ENCODE peak calls at places on chromosomes 11 and 22, in seven cellular contexts. Q is astrocyte of the spinal cord; M is fibroblast of the aortic adventitia; P is foreskin fibroblast; O is HFF-Myc; U is colonic mucosa; X is CD8-positive, alpha-beta T cell. Z is an unnamed sample.
A peak's percentile ranks its signal among the peaks of the same experiment; 100 is the strongest.

GRCh38 chr11:119108151-119108856 is 1.2 kb downstream of the C2CD2L start:
- DNase-seq in Q (no peak), M (peak; percentile 35), P (no peak), O (no peak), U (peak; percentile 72), X (peak; percentile 39), Z (no peak)

GRCh38 chr11:67546852-67547251 is 23.6 kb upstream of the CABP2 start:
- DNase-seq in Q (no peak), M (no peak), P (no peak), O (no peak), U (no peak), X (no peak), Z (no peak)

GRCh38 chr11:125945011-125945796 is 640 bp upstream of the VSIG10L2 start:
- DNase-seq in Q (no peak), M (no peak), P (no peak), O (no peak), U (no peak), X (no peak), Z (no peak)

GRCh38 chr22:30506507-30506968 is 1.0 kb upstream of the SEC14L4 start:
- DNase-seq in Q (no peak), M (no peak), P (no peak), O (no peak), U (no peak), X (no peak), Z (no peak)

GRCh38 chr11:2807276-2807681 is 78.3 kb downstream of the CDKN1C start:
- DNase-seq in Q (peak; percentile 15), M (peak; percentile 32), P (no peak), O (no peak), U (peak; percentile 75), X (no peak), Z (peak; percentile 8)

GRCh38 chr11:79122759-79123158 is 318.1 kb downstream of the TENM4 start:
- DNase-seq in Q (no peak), M (no peak), P (no peak), O (no peak), U (no peak), X (no peak), Z (no peak)

GRCh38 chr11:70405679-70406395 is 7.5 kb downstream of the CTTN start:
- DNase-seq in Q (no peak), M (no peak), P (no peak), O (no peak), U (no peak), X (no peak), Z (no peak)

GRCh38 chr11:132980721-132981120 is 551.6 kb downstream of the OPCML start:
- DNase-seq in Q (no peak), M (no peak), P (no peak), O (no peak), U (no peak), X (no peak), Z (no peak)

GRCh38 chr11:69396948-69397307 is 84.5 kb upstream of the LINC01488 start:
- DNase-seq in Q (no peak), M (no peak), P (no peak), O (no peak), U (no peak), X (no peak), Z (no peak)

GRCh38 chr11:3203221-3204043 is 15.2 kb downstream of the MRGPRG start:
- DNase-seq in Q (no peak), M (no peak), P (peak; percentile 4), O (no peak), U (no peak), X (no peak), Z (no peak)

GRCh38 chr11:79045811-79046304 is 395.0 kb downstream of the TENM4 start:
- DNase-seq in Q (peak; percentile 43), M (no peak), P (peak; percentile 50), O (peak; percentile 88), U (no peak), X (no peak), Z (no peak)

GRCh38 chr22:37631448-37632173 is 7.9 kb upstream of the SH3BP1 start:
- DNase-seq in Q (no peak), M (no peak), P (no peak), O (no peak), U (no peak), X (no peak), Z (no peak)

GRCh38 chr11:70048279-70049024 is 29.7 kb upstream of the ANO1 start:
- DNase-seq in Q (no peak), M (no peak), P (no peak), O (no peak), U (peak; percentile 24), X (no peak), Z (no peak)

GRCh38 chr22:39943366-39943765 is 16.8 kb upstream of the TMA7B start:
- DNase-seq in Q (no peak), M (no peak), P (no peak), O (no peak), U (no peak), X (peak; percentile 52), Z (no peak)

GRCh38 chr11:66106786-66107599 is 36.9 kb downstream of the PACS1 start:
- DNase-seq in Q (no peak), M (no peak), P (no peak), O (no peak), U (no peak), X (no peak), Z (no peak)

GRCh38 chr11:71366076-71366475 is 82.1 kb downstream of the DHCR7 start:
- DNase-seq in Q (no peak), M (no peak), P (no peak), O (no peak), U (no peak), X (no peak), Z (no peak)

GRCh38 chr11:61555051-61555969 is 25.6 kb downstream of the SYT7 start:
- DNase-seq in Q (no peak), M (no peak), P (no peak), O (no peak), U (no peak), X (no peak), Z (no peak)
- TF ChIP-seq CTCF in Q (no peak), M (peak; percentile 26), P (no peak), O (peak; percentile 34), U (no peak), X (no peak), Z (peak; percentile 58)

GRCh38 chr11:1458340-1459218 is 28.0 kb downstream of the MOB2 start:
- DNase-seq in Q (no peak), M (no peak), P (peak; percentile 8), O (no peak), U (peak; percentile 80), X (no peak), Z (no peak)
- TF ChIP-seq CTCF in Q (peak; percentile 22), M (peak; percentile 26), P (peak; percentile 12), O (peak; percentile 44), U (no peak), X (no peak), Z (no peak)

DNA sequence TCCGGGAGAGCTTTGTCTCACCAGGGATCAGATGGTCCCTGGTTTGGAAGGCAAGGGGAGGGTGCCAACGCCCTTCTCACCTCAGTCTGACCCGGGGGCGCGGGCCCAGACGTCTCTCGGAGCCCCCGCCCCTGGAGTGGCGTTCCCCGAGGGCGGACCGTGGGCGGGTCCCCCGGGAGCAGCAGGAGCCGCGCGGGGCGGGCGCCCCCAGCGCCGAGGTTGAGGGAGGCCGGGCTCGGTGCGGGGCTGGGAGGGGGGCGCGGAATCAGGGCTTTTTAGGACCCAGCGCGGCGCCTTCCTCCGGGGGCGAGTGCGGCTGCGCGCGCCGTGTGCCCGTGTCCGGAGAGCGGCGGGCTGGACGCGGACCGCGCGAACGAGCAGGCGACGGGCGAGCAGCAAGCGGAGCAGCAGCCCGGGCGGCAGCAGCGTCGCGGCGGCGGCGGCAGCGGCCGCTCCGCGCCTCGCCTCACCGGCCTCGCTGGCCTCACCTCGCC is at the start of gene KCNC1:
- DNase-seq in Q (peak; percentile 22), M (peak; percentile 6), P (peak; percentile 28), O (no peak), U (no peak), X (no peak), Z (peak; percentile 41)
- TF ChIP-seq CTCF in Q (no peak), M (no peak), P (no peak), O (no peak), U (no peak), X (no peak), Z (no peak)

GRCh38 chr11:1520987-1521349 is 34.4 kb upstream of the MOB2 start:
- DNase-seq in Q (no peak), M (no peak), P (no peak), O (no peak), U (no peak), X (no peak), Z (no peak)

GRCh38 chr11:1521382-1522080 is 35.0 kb upstream of the MOB2 start:
- DNase-seq in Q (no peak), M (no peak), P (no peak), O (no peak), U (no peak), X (peak; percentile 16), Z (no peak)

GRCh38 chr11:1523077-1523476 is 36.5 kb upstream of the MOB2 start:
- DNase-seq in Q (no peak), M (no peak), P (no peak), O (no peak), U (no peak), X (no peak), Z (no peak)

GRCh38 chr11:1522081-1522424 is 35.5 kb upstream of the MOB2 start:
- DNase-seq in Q (no peak), M (no peak), P (no peak), O (no peak), U (no peak), X (no peak), Z (no peak)

DNA sequence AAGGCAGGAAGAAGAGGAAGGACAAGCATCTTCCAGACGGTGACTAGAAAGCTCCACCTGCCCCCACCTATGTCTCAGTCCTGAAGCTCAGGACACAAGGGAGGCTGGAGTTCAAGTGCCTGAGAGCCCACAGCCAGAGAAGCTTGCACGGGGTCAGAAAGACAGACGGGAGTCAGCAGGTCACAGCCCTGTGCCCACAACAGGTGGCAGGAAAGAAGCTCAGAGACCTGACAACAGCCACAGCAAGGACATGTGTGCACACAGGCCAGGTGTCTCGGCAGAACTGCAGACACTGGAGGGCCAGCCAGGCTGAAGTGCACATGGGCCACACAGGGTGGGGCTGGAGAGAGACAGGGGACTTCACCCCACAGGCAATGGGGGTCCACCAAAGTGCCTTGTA is 37.2 kb upstream of the MOB2 start:
- DNase-seq in Q (no peak), M (no peak), P (no peak), O (no peak), U (no peak), X (no peak), Z (no peak)
- TF ChIP-seq CTCF in Q (no peak), M (no peak), P (no peak), O (no peak), U (no peak), X (no peak), Z (no peak)

GRCh38 chr11:82494988-82495432 is 238.7 kb downstream of the FAM181B start:
- DNase-seq in Q (no peak), M (no peak), P (no peak), O (no peak), U (no peak), X (no peak), Z (no peak)
- TF ChIP-seq CTCF in Q (peak; percentile 4), M (no peak), P (no peak), O (no peak), U (no peak), X (no peak), Z (peak; percentile 60)

GRCh38 chr22:50485221-50486131 is 1.2 kb upstream of the MIOX start:
- DNase-seq in Q (no peak), M (no peak), P (no peak), O (no peak), U (no peak), X (no peak), Z (no peak)
- TF ChIP-seq CTCF in Q (no peak), M (no peak), P (no peak), O (no peak), U (no peak), X (no peak), Z (no peak)

Z was measured in progenitor cell of endocrine pancreas.